ENCODE peak calls at places on chromosomes 7 and 10, in ten cellular contexts. X is mesenchymal stem cell, Y is hepatocyte, A is thoracic aorta, I is uterus, Q is ovary, R is fibroblast of lung, B is GM23248, T is K562, S is prostate gland. C is an unnamed sample. For H3K4me1, the result is how much of the 10 kb centered on the place peaks cover.

GRCh38 chr7:26090927-26091519 is 61.0 kb upstream of the NFE2L3 start:
- DNase-seq in X (peak), Y (peak), A (no peak), I (no peak), Q (no peak), R (peak), B (peak), T (peak), S (peak), C (no peak)

GRCh38 chr10:69549959-69550358 is 23.3 kb downstream of the NEUROG3 start:
- DNase-seq in X (peak), Y (no peak), A (no peak), I (no peak), Q (no peak), R (no peak), B (peak), T (no peak), S (no peak), C (no peak)

GRCh38 chr7:35848728-35849127 is 47.9 kb downstream of the SEPTIN7 start:
- DNase-seq in X (no peak), Y (no peak), A (no peak), I (no peak), Q (no peak), R (peak), B (no peak), T (no peak), S (no peak), C (no peak)

GRCh38 chr7:155195939-155196523 is 101.6 kb upstream of the INSIG1 start:
- DNase-seq in X (no peak), Y (no peak), A (no peak), I (no peak), Q (no peak), R (no peak), B (no peak), T (no peak), S (no peak), C (no peak)

GRCh38 chr10:112223725-112224124 is 40.2 kb upstream of the GPAM start:
- DNase-seq in X (no peak), Y (no peak), A (no peak), I (no peak), Q (no peak), R (no peak), B (no peak), T (no peak), S (no peak), C (no peak)

GRCh38 chr7:74452748-74453320 is 872 bp upstream of the GTF2IRD1 start:
- DNase-seq in X (peak), Y (peak), A (no peak), I (peak), Q (peak), R (peak), B (peak), T (peak), S (no peak), C (no peak)

GRCh38 chr7:82164813-82165212 is 278.8 kb downstream of the CACNA2D1 start:
- DNase-seq in X (peak), Y (peak), A (no peak), I (no peak), Q (peak), R (peak), B (peak), T (no peak), S (no peak), C (no peak)

GRCh38 chr10:129744896-129745750 is 219.0 kb downstream of the EBF3 start:
- DNase-seq in X (no peak), Y (no peak), A (no peak), I (no peak), Q (no peak), R (no peak), B (no peak), T (no peak), S (no peak), C (no peak)

GRCh38 chr7:26293569-26294308 is 2.1 kb downstream of the SNX10 start:
- DNase-seq in X (no peak), Y (no peak), A (no peak), I (no peak), Q (no peak), R (no peak), B (no peak), T (no peak), S (no peak), C (no peak)

GRCh38 chr7:20799566-20800377 is 13.1 kb upstream of the SP8 start:
- DNase-seq in X (no peak), Y (no peak), A (no peak), I (no peak), Q (no peak), R (no peak), B (no peak), T (no peak), S (no peak), C (no peak)

GRCh38 chr7:6530626-6531491 is 20.4 kb downstream of the GRID2IP start:
- DNase-seq in X (no peak), Y (no peak), A (no peak), I (no peak), Q (no peak), R (no peak), B (no peak), T (peak), S (no peak), C (no peak)

GRCh38 chr7:135359633-135360032 is 126.0 kb downstream of the STRA8 start:
- DNase-seq in X (no peak), Y (no peak), A (no peak), I (no peak), Q (no peak), R (no peak), B (no peak), T (peak), S (no peak), C (no peak)

GRCh38 chr10:329361-330099 is 194.3 kb downstream of the ZMYND11 start:
- DNase-seq in X (peak), Y (peak), A (peak), I (peak), Q (peak), R (peak), B (peak), T (peak), S (peak), C (peak)

GRCh38 chr7:145989469-145989868 is 127.1 kb upstream of the CNTNAP2 start:
- DNase-seq in X (no peak), Y (no peak), A (no peak), I (no peak), Q (no peak), R (no peak), B (no peak), T (no peak), S (no peak), C (no peak)

GRCh38 chr7:102270176-102270887 is 16.3 kb upstream of the SH2B2 start:
- DNase-seq in X (no peak), Y (no peak), A (no peak), I (no peak), Q (no peak), R (no peak), B (no peak), T (no peak), S (no peak), C (no peak)

GRCh38 chr7:66138994-66139752 is 24.5 kb downstream of the CRCP start:
- DNase-seq in X (no peak), Y (no peak), A (no peak), I (no peak), Q (no peak), R (peak), B (peak), T (no peak), S (no peak), C (peak)

GRCh38 chr10:36441557-36441956 is 683.8 kb upstream of the ANKRD30A start:
- DNase-seq in X (peak), Y (peak), A (no peak), I (no peak), Q (no peak), R (peak), B (no peak), T (no peak), S (no peak), C (no peak)

GRCh38 chr7:27972272-27972671 is 208.3 kb downstream of the JAZF1 start:
- DNase-seq in X (no peak), Y (no peak), A (no peak), I (no peak), Q (no peak), R (no peak), B (no peak), T (no peak), S (no peak), C (no peak)

GRCh38 chr7:47292832-47293309 is 289.0 kb downstream of the TNS3 start:
- DNase-seq in X (no peak), Y (peak), A (no peak), I (no peak), Q (no peak), R (peak), B (no peak), T (no peak), S (peak), C (no peak)

GRCh38 chr7:20440472-20441105 is 109.9 kb downstream of the ITGB8 start:
- DNase-seq in X (peak), Y (peak), A (no peak), I (no peak), Q (no peak), R (peak), B (peak), T (peak), S (no peak), C (no peak)

GRCh38 chr10:112663181-112663879 is 216.3 kb downstream of the VTI1A start:
- DNase-seq in X (peak), Y (no peak), A (no peak), I (no peak), Q (no peak), R (peak), B (peak), T (no peak), S (no peak), C (peak)

GRCh38 chr10:74078037-74078436 is 72.6 kb downstream of the AP3M1 start:
- DNase-seq in X (peak), Y (no peak), A (no peak), I (no peak), Q (no peak), R (peak), B (peak), T (no peak), S (no peak), C (no peak)

GRCh38 chr7:141486959-141487358 is 64.3 kb upstream of the AGK start:
- DNase-seq in X (no peak), Y (no peak), A (no peak), I (no peak), Q (no peak), R (no peak), B (no peak), T (no peak), S (no peak), C (no peak)

GRCh38 chr10:102233997-102234396 is 7.3 kb downstream of the PITX3 start:
- DNase-seq in X (no peak), Y (no peak), A (no peak), I (no peak), Q (no peak), R (no peak), B (no peak), T (no peak), S (no peak), C (no peak)

GRCh38 chr7:132462478-132462877 is 113.8 kb downstream of the PLXNA4 start:
- DNase-seq in X (no peak), Y (no peak), A (no peak), I (no peak), Q (no peak), R (no peak), B (no peak), T (no peak), S (no peak), C (no peak)

GRCh38 chr7:31033674-31034073 is 18.4 kb upstream of the ADCYAP1R1 start:
- DNase-seq in X (no peak), Y (no peak), A (no peak), I (no peak), Q (no peak), R (no peak), B (no peak), T (no peak), S (no peak), C (no peak)

GRCh38 chr7:131265227-131265626 is 62.4 kb upstream of the MKLN1 start:
- DNase-seq in X (no peak), Y (no peak), A (no peak), I (no peak), Q (no peak), R (no peak), B (no peak), T (no peak), S (no peak), C (no peak)

GRCh38 chr10:84375011-84375410 is 46.6 kb downstream of the CCSER2 start:
- DNase-seq in X (peak), Y (peak), A (no peak), I (peak), Q (peak), R (peak), B (peak), T (peak), S (peak), C (peak)

GRCh38 chr10:35379226-35380137 is 43.2 kb downstream of the CCNY start:
- DNase-seq in X (peak), Y (peak), A (no peak), I (peak), Q (no peak), R (peak), B (peak), T (peak), S (no peak), C (no peak)

GRCh38 chr7:100886142-100886935 is 3.2 kb downstream of the UFSP1 start:
- DNase-seq in X (no peak), Y (no peak), A (no peak), I (no peak), Q (no peak), R (no peak), B (no peak), T (no peak), S (no peak), C (no peak)

GRCh38 chr10:28719789-28720436 is 42.6 kb downstream of the BAMBI start:
- DNase-seq in X (peak), Y (no peak), A (no peak), I (no peak), Q (no peak), R (peak), B (peak), T (peak), S (no peak), C (no peak)

GRCh38 chr10:47031251-47031952 is 120.2 kb downstream of the PTPN20 start:
- DNase-seq in X (no peak), Y (peak), A (no peak), I (no peak), Q (no peak), R (no peak), B (peak), T (peak), S (no peak), C (no peak)

GRCh38 chr7:45937301-45937700 is 16.2 kb upstream of the IGFBP3 start:
- DNase-seq in X (no peak), Y (no peak), A (no peak), I (no peak), Q (no peak), R (no peak), B (peak), T (no peak), S (no peak), C (no peak)

GRCh38 chr7:138632384-138632783 is 68.8 kb downstream of the SVOPL start:
- DNase-seq in X (no peak), Y (no peak), A (no peak), I (no peak), Q (no peak), R (no peak), B (no peak), T (no peak), S (no peak), C (no peak)

GRCh38 chr10:109968954-109969644 is 38.7 kb upstream of the ADD3 start:
- DNase-seq in X (peak), Y (no peak), A (no peak), I (no peak), Q (no peak), R (no peak), B (no peak), T (no peak), S (no peak), C (no peak)

GRCh38 chr10:113992601-113993011 is 51.1 kb upstream of the ADRB1 start:
- DNase-seq in X (no peak), Y (no peak), A (no peak), I (no peak), Q (no peak), R (peak), B (peak), T (no peak), S (no peak), C (no peak)

GRCh38 chr10:110553905-110554304 is 13.6 kb upstream of the SMC3 start:
- DNase-seq in X (no peak), Y (no peak), A (no peak), I (no peak), Q (no peak), R (no peak), B (no peak), T (no peak), S (no peak), C (no peak)

GRCh38 chr10:113922787-113923570 is 68.5 kb downstream of the NHLRC2 start:
- DNase-seq in X (no peak), Y (no peak), A (no peak), I (no peak), Q (no peak), R (no peak), B (no peak), T (no peak), S (no peak), C (no peak)

GRCh38 chr10:79434816-79435215 is 10.6 kb downstream of the ZCCHC24 start:
- DNase-seq in X (peak), Y (no peak), A (no peak), I (peak), Q (peak), R (peak), B (peak), T (peak), S (no peak), C (peak)

DNA sequence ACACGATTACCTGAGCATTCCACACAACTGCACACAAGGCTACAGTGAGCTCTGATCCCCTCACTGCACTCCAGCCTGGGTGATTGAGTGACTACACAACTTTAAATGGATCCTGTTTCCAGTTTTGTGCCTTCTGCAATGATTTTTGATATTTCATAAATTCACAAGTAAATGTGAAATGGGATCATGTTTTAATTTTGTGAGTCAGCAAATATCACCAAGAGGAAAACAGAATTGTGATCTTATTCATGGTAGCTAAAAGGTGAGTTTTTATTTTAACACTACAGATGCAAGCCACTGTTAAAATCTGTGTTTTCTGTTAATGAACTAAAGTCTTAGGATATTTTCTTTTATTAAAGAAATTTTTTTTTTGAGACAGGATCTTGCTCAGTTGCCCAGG is 11.4 kb downstream of the ICA1 start:
- DNase-seq in X (no peak), Y (no peak), A (no peak), I (no peak), Q (no peak), R (no peak), B (no peak), T (no peak), S (no peak), C (no peak)
- H3K4me1 ChIP-seq in X (under half), Y (under half), A (under half), I (under half), Q (under half), R (under half), B (under half), T (under half), S (under half), C (under half)

GRCh38 chr10:16941865-16942264 is 124.6 kb upstream of the RSU1 start:
- DNase-seq in X (peak), Y (no peak), A (no peak), I (no peak), Q (no peak), R (peak), B (peak), T (no peak), S (no peak), C (no peak)

GRCh38 chr10:16944961-16945360 is 127.7 kb upstream of the RSU1 start:
- DNase-seq in X (no peak), Y (no peak), A (no peak), I (no peak), Q (no peak), R (no peak), B (peak), T (peak), S (no peak), C (no peak)

GRCh38 chr10:16944081-16944922 is 127.1 kb upstream of the RSU1 start:
- DNase-seq in X (peak), Y (peak), A (no peak), I (peak), Q (no peak), R (peak), B (peak), T (no peak), S (no peak), C (no peak)

GRCh38 chr10:16942361-16943078 is 125.3 kb upstream of the RSU1 start:
- DNase-seq in X (peak), Y (no peak), A (no peak), I (no peak), Q (no peak), R (peak), B (no peak), T (no peak), S (no peak), C (no peak)

DNA sequence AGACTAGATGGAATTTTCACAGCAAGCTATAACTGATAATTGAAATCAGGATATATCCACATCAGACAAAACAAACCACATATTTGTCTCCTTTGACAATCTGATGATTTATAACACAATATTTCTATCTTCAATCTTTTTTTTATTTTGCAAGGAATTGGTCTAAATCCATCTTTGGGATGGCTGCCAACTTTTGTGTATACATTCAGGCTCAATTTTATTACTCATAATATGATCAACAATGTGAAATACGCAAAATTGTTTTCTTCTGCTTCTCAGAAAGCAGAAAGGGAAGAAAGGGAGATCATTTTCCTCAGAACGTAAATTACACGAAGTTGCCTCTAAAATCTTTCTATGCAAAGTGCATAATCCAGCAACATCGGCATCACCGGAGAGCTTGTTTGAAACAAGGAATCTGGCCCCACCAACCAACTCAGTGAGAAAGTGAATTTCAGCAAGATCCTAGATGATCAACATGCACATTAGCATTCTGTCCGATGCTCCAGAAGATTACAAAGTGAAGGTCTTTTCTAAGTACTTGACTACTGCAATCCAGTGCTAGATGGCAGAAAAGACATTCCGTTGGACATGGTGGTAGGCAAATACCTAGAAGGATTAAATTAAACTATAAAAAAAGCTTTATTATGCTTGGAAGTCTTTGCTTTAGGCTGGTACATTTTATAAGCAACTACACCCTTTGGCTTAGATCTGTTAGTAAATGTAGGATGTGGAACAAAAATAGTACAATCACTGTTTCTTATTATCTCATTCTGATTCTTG is 126.3 kb upstream of the RSU1 start:
- DNase-seq in X (no peak), Y (peak), A (no peak), I (no peak), Q (no peak), R (peak), B (peak), T (no peak), S (no peak), C (no peak)
- H3K4me1 ChIP-seq in X (under half), Y (under half), A (under half), I (under half), Q (under half), R (under half), B (under half), T (under half), S (under half), C (under half)

GRCh38 chr7:151549644-151550043 is 29.9 kb upstream of the RHEB start:
- DNase-seq in X (no peak), Y (no peak), A (no peak), I (no peak), Q (no peak), R (no peak), B (no peak), T (no peak), S (no peak), C (no peak)
- H3K4me1 ChIP-seq in X (under half), Y (under half), A (under half), I (under half), Q (under half), R (under half), B (under half), T (under half), S (under half), C (under half)

DNA sequence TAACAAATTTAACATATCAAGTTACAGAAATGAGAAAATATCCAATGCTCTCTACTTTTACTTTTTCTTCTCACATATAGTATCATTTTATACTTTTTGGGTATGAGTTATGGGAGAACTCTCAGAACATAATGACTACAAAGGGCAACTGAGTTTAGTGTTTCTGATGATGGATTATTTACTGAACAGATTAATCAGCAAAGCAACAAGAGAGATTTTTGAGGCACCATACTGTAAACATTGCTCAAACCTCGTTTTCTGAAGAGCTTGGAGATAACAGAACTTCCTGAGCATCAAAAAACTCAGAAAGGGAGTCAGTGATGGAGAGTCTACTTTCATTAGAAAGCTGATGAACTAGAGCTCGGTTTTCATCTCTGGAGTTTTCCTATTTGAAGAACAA is 84.8 kb upstream of the GSDME start:
- DNase-seq in X (peak), Y (no peak), A (no peak), I (no peak), Q (no peak), R (no peak), B (no peak), T (no peak), S (no peak), C (no peak)
- H3K4me1 ChIP-seq in X (under half), Y (under half), A (under half), I (under half), Q (under half), R (under half), B (under half), T (under half), S (under half), C (under half)

GRCh38 chr10:122173766-122174435 is 97.2 kb upstream of the BTBD16 start:
- DNase-seq in X (no peak), Y (no peak), A (no peak), I (no peak), Q (no peak), R (no peak), B (no peak), T (no peak), S (no peak), C (no peak)
- H3K4me1 ChIP-seq in X (under half), Y (under half), A (under half), I (under half), Q (under half), R (under half), B (under half), T (under half), S (under half), C (under half)